ENCODE peak calls at places on chromosomes 1 and 21, in seven cellular contexts. I is thyroid gland, Y is cardiac muscle cell, D is dorsolateral prefrontal cortex, K is pancreas, G is fibroblast of lung, R is A549. U is an unnamed sample.

GRCh38 chr1:25055961-25056360 is 125.9 kb upstream of the RUNX3 start:
- DNase-seq in I (no peak), Y (no peak), D (no peak), K (no peak), G (no peak), R (no peak), U (no peak)

GRCh38 chr1:94621392-94621791 is 79.8 kb upstream of the F3 start:
- DNase-seq in I (peak), Y (no peak), D (no peak), K (peak), G (no peak), R (peak), U (no peak)

GRCh38 chr1:11026903-11027302 is 14.4 kb downstream of the TARDBP start:
- DNase-seq in I (no peak), Y (no peak), D (no peak), K (no peak), G (no peak), R (no peak), U (no peak)

GRCh38 chr21:34974162-34974981 is 74.7 kb downstream of the RUNX1 start:
- DNase-seq in I (no peak), Y (no peak), D (no peak), K (no peak), G (peak), R (no peak), U (no peak)

GRCh38 chr1:150805899-150806298 is 2.2 kb downstream of the CTSK start:
- DNase-seq in I (no peak), Y (no peak), D (no peak), K (no peak), G (no peak), R (no peak), U (no peak)

GRCh38 chr1:47023268-47024137 is at the start of gene CYP4X1:
- DNase-seq in I (peak), Y (peak), D (peak), K (peak), G (no peak), R (no peak), U (peak)

GRCh38 chr1:206604861-206605260 is 7.4 kb downstream of the EIF2D start:
- DNase-seq in I (no peak), Y (no peak), D (no peak), K (no peak), G (no peak), R (no peak), U (no peak)

GRCh38 chr1:153510984-153511410 is 24.8 kb downstream of the S100A6 start:
- DNase-seq in I (peak), Y (peak), D (peak), K (peak), G (peak), R (peak), U (peak)

GRCh38 chr1:40316595-40317393 is at the start of gene COL9A2:
- DNase-seq in I (peak), Y (peak), D (peak), K (peak), G (no peak), R (no peak), U (no peak)

GRCh38 chr1:178534137-178534868 is 21.4 kb downstream of the TEX35 start:
- DNase-seq in I (no peak), Y (no peak), D (no peak), K (no peak), G (no peak), R (no peak), U (no peak)

GRCh38 chr1:40133122-40133665 is 28.0 kb upstream of the RLF start:
- DNase-seq in I (peak), Y (peak), D (no peak), K (no peak), G (no peak), R (no peak), U (peak)

GRCh38 chr1:54149734-54150133 is 3.1 kb downstream of the CDCP2 start:
- DNase-seq in I (no peak), Y (no peak), D (no peak), K (no peak), G (no peak), R (no peak), U (no peak)

GRCh38 chr21:31429500-31429899 is 85.4 kb upstream of the TIAM1 start:
- DNase-seq in I (no peak), Y (no peak), D (no peak), K (no peak), G (no peak), R (no peak), U (no peak)

GRCh38 chr1:51517361-51518032 is 1.6 kb downstream of the EPS15 start:
- DNase-seq in I (peak), Y (peak), D (no peak), K (no peak), G (peak), R (no peak), U (peak)

GRCh38 chr1:232477728-232478127 is 152.2 kb downstream of the SIPA1L2 start:
- DNase-seq in I (no peak), Y (peak), D (no peak), K (no peak), G (peak), R (no peak), U (no peak)

GRCh38 chr21:38984982-38985422 is 179.3 kb downstream of the ETS2 start:
- DNase-seq in I (no peak), Y (peak), D (no peak), K (no peak), G (peak), R (no peak), U (no peak)

GRCh38 chr1:56132520-56132919 is 446.8 kb downstream of the PLPP3 start:
- DNase-seq in I (no peak), Y (no peak), D (no peak), K (no peak), G (no peak), R (no peak), U (no peak)

GRCh38 chr1:58200437-58200836 is 346.1 kb downstream of the OMA1 start:
- DNase-seq in I (no peak), Y (no peak), D (no peak), K (no peak), G (no peak), R (no peak), U (no peak)

GRCh38 chr1:23651069-23651808 is 40.4 kb upstream of the RPL11 start:
- DNase-seq in I (peak), Y (peak), D (no peak), K (no peak), G (no peak), R (peak), U (no peak)

GRCh38 chr1:172266528-172267174 is 153.8 kb upstream of the C1orf105 start:
- DNase-seq in I (no peak), Y (no peak), D (no peak), K (no peak), G (no peak), R (no peak), U (no peak)

GRCh38 chr1:183139281-183139942 is 46.7 kb upstream of the LAMC2 start:
- DNase-seq in I (no peak), Y (peak), D (no peak), K (no peak), G (peak), R (peak), U (no peak)

GRCh38 chr1:244316986-244317655 is 134.6 kb downstream of the ADSS2 start:
- DNase-seq in I (no peak), Y (no peak), D (no peak), K (no peak), G (no peak), R (no peak), U (no peak)

GRCh38 chr1:8873506-8874229 is 4.8 kb downstream of the ENO1 start:
- DNase-seq in I (peak), Y (peak), D (peak), K (peak), G (peak), R (peak), U (peak)

GRCh38 chr21:37912616-37913015 is 3.6 kb downstream of the KCNJ6 start:
- DNase-seq in I (no peak), Y (no peak), D (no peak), K (no peak), G (no peak), R (no peak), U (no peak)

GRCh38 chr1:1594602-1594981 is 5.3 kb downstream of the FNDC10 start:
- DNase-seq in I (no peak), Y (no peak), D (no peak), K (no peak), G (no peak), R (no peak), U (no peak)

GRCh38 chr1:22831729-22832413 is 121.2 kb downstream of the EPHB2 start:
- DNase-seq in I (no peak), Y (peak), D (no peak), K (no peak), G (peak), R (peak), U (no peak)

GRCh38 chr1:228987736-228988506 is 252.6 kb downstream of the RHOU start:
- DNase-seq in I (no peak), Y (no peak), D (no peak), K (no peak), G (no peak), R (no peak), U (no peak)

GRCh38 chr1:95018602-95019369 is 54.0 kb downstream of the ALG14 start:
- DNase-seq in I (no peak), Y (no peak), D (no peak), K (peak), G (no peak), R (no peak), U (no peak)

GRCh38 chr1:219733511-219733910 is 120.6 kb upstream of the ZC3H11B start:
- DNase-seq in I (no peak), Y (no peak), D (no peak), K (no peak), G (no peak), R (no peak), U (no peak)

GRCh38 chr1:215749423-215749822 is 182.3 kb downstream of the KCTD3 start:
- DNase-seq in I (no peak), Y (no peak), D (no peak), K (no peak), G (peak), R (no peak), U (no peak)

GRCh38 chr1:15410223-15410883 is 665 bp downstream of the EFHD2 start:
- DNase-seq in I (no peak), Y (no peak), D (no peak), K (peak), G (no peak), R (no peak), U (no peak)

GRCh38 chr1:15412488-15412800 is 2.8 kb downstream of the EFHD2 start:
- DNase-seq in I (no peak), Y (no peak), D (no peak), K (no peak), G (no peak), R (no peak), U (no peak)

GRCh38 chr1:15412843-15413242 is 3.2 kb downstream of the EFHD2 start:
- DNase-seq in I (peak), Y (no peak), D (no peak), K (peak), G (no peak), R (no peak), U (peak)

GRCh38 chr1:15410884-15411245 is 1.2 kb downstream of the EFHD2 start:
- DNase-seq in I (no peak), Y (no peak), D (no peak), K (no peak), G (no peak), R (no peak), U (no peak)

DNA sequence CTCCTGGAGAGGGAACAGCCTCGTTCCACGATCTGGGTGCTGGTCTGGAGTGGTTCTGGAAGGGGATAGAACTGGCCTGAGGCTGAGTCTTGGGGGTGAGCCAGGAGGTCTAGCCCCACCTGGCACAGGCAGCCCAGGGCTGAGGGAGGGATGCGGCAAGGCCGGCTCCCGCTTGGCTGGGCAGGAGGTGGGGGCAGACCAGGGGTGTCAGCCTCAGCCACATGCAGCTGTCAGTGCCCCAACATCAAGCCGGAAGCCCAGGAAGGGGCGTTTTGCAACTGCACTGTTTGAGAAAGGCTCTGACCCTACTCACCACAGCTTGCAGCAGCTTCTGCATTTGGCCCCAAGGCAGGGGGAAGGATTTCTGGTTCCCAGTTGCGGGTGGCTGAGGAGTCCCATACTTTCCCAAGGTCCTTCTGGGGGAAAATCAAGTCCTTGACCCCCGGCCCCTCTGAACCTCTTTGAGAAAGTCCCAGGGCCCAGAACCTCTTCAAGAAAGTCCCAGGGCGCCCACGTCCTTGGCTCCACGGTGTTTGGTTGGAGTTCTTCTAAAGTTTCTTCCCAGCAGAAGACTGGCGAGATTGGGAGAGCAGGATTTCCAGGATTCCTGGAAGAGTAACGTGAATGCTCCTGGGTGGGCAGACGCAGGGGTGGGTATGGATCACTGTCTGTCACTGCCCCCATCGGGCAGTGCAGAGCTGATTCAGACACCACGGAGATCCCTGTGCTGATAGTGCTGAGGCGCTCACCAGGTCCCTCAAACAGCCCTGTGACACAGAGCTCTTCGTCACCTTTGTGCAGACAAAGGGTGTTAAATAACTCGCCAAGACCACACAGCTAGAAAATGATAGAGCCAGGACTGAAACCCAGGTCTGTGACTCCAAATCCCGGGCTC is 2.2 kb downstream of the EFHD2 start:
- DNase-seq in I (peak), Y (peak), D (peak), K (peak), G (peak), R (no peak), U (peak)
- H3K4me3 ChIP-seq in I (no peak), Y (no peak), D (peak), K (peak), G (peak), R (peak), U (peak)

DNA sequence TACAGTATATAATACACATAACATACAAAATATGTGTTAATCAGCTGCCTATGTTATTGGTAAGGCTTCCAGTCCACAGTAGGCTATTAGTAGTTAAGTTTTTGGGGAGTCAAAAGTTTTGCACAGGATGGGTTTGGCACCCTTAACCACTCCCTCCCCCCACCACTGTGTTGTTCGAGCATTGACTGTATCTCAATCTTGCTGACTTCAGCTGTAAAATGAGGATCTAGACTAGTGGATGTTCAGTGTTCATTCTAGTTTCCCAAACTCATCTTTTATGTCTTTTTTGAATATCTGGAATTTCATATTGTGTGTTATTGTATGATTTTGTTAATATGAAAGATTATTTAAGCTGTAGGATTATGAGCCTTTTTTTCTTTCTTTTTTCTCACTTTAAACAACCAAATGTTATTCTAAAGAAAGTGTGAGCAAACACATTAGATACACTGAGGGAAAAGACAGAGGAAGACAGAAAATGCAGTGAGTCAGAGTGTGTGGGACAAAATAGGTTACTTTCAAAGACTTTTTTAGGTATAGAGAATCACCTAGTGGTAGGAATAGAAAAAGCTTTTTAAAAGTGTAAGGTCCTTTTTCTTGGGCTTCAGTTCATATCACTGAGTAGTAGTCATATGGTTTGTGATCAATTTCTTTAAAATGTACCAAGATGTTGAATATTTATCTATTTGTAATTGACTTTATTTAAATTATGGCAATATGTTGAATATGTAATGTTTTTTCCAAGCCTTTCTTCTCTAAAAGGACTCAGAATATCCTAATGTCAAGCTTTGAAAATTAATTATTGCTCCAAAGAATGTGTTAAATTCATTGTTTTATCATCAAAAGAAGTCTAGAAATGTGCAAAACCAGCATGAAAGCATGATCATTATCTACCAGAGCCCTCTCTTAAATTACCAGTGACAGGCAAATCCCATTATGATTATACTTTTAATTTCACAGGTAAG is 17.9 kb upstream of the CENPF start:
- DNase-seq in I (no peak), Y (peak), D (no peak), K (no peak), G (peak), R (peak), U (no peak)
- TF ChIP-seq CTCF in I (peak), Y (peak), D (peak), K (peak), G (peak), R (peak), U (peak)

DNA sequence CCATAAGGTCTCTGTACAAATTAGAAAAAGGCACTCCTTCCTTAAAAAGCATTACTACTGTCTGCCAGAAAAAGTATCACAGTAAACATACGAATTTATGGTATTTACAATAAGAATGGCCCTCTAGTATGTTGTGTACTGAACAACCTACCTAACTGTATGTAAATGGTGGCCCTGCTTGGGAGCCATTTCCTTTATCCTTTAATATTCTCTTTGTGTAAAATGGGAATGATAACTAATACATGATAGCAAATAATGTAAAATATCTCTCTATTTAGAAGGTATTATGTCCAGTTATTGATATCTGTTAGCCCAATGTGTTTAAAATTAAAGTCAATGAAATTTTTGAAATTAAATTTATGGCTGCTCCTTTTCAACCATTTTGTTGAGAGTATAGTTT is 5.2 kb downstream of the DR1 start:
- DNase-seq in I (no peak), Y (no peak), D (no peak), K (no peak), G (no peak), R (no peak), U (no peak)
- H3K4me3 ChIP-seq in I (no peak), Y (no peak), D (no peak), K (no peak), G (no peak), R (no peak), U (no peak)

DNA sequence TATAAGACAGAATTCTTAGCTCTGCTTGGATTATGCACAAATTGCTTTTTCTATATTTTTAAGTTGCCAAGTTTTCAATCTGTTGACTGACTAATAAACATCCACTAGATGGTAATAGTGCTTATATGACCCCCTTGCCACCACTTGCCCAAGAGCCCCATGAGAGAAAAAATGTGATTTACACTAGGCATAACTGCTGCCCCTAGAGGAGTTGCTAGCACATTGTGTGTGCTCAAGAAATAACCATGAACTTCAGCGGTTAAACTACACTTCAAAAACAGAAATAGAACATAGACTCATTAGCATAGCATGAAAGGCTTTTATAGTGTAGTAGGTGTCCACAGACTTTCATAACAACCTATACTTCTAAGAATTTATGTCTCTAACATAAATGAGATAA is 61.4 kb downstream of the BRINP3 start:
- DNase-seq in I (no peak), Y (no peak), D (no peak), K (no peak), G (no peak), R (peak), U (no peak)
- TF ChIP-seq CTCF in I (no peak), Y (no peak), D (no peak), K (no peak), G (peak), R (no peak), U (no peak)

DNA sequence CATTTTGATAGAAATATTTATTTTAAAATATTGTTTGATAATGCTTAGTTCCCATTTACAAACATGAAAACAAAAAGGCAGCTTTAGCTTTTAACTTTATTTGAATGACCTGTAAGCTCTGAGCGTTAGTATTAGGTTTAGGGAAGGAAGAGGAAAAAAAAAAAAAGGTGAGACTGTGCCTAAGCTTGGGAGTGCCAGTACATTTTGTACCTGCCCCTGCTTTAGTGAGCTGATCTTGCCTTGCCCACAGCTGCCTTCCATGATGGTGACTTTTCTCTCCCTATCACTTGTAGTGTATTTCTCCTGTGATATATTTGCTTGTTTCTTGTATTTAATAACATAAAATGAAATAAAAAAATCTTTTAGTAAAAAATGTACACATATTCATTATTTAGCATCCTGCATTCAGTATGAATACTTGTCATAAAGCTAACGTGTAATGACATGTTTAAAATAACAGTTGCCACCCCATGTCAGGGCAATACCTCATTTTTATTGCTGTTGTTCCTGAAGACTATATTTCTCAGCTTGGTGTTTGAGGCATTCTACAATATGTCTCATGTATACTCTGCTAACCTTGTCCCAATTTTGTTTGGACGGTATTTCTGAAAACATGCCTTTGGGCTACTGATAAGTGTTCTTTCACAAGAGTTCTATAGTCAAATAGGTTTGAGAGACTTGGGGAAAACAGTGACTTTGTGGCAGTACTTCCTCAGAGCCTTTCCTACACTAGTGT is 76.3 kb downstream of the NEK7 start:
- DNase-seq in I (no peak), Y (peak), D (no peak), K (no peak), G (no peak), R (no peak), U (no peak)
- H3K4me3 ChIP-seq in I (no peak), Y (no peak), D (no peak), K (no peak), G (no peak), R (no peak), U (no peak)

U was measured in testis.